ENCODE peak calls at places on chromosomes 6 and 20, in six cellular contexts. T is body of pancreas; A is pancreas; P is small intestine; V is GM23248; X is CD8-positive, alpha-beta memory T cell. H is an unnamed sample.

GRCh38 chr6:150417899-150418824 is 49.4 kb downstream of the IYD start:
- DNase-seq in V (peak; percentile 93), P (peak; percentile 84), X (peak; percentile 19), T (peak; percentile 42), A (no peak), H (no peak)

GRCh38 chr6:154995241-154996162 is at the start of gene TIAM2:
- DNase-seq in A (peak; percentile 65), P (peak; percentile 32), X (no peak), V (peak; percentile 55), T (no peak), H (no peak)

GRCh38 chr6:53666271-53666626 is 693 bp upstream of the KLHL31 start:
- DNase-seq in V (no peak), P (no peak), T (no peak), X (no peak), A (no peak), H (no peak)

GRCh38 chr6:42281570-42281969 is 63.9 kb upstream of the MRPS10 start:
- DNase-seq in X (peak; percentile 80), T (no peak), V (no peak), A (no peak), P (no peak), H (no peak)

GRCh38 chr20:10281911-10282310 is 63.3 kb downstream of the SNAP25 start:
- DNase-seq in P (no peak), T (no peak), V (no peak), X (no peak), A (no peak), H (no peak)

GRCh38 chr20:59809630-59810375 is 123.6 kb downstream of the SYCP2 start:
- DNase-seq in V (no peak), A (no peak), X (no peak), T (no peak), P (no peak), H (no peak)

GRCh38 chr6:37155394-37156312 is 14.3 kb upstream of the PIM1 start:
- DNase-seq in V (no peak), P (no peak), T (no peak), X (no peak), A (no peak), H (no peak)

GRCh38 chr6:83862776-83863471 is 3.4 kb downstream of the CYB5R4 start:
- DNase-seq in P (no peak), V (no peak), X (no peak), A (no peak), T (no peak), H (no peak)

GRCh38 chr6:148177589-148178233 is 164.9 kb upstream of the SASH1 start:
- DNase-seq in P (peak; percentile 54), X (peak; percentile 6), A (peak; percentile 88), V (peak; percentile 73), T (peak; percentile 70), H (peak; percentile 25)

GRCh38 chr20:36629719-36630340 is 16.2 kb downstream of the SLA2 start:
- DNase-seq in V (no peak), P (peak; percentile 37), A (no peak), T (no peak), X (peak; percentile 60), H (no peak)

GRCh38 chr6:87756858-87757257 is 54.8 kb upstream of the AKIRIN2 start:
- DNase-seq in X (no peak), V (peak; percentile 92), P (peak; percentile 21), T (no peak), A (no peak), H (no peak)

GRCh38 chr6:19303381-19303780 is 533.8 kb upstream of the ID4 start:
- DNase-seq in P (peak; percentile 50), X (no peak), A (no peak), T (peak; percentile 12), V (peak; percentile 16), H (no peak)

GRCh38 chr20:64131406-64131805 is 24.0 kb upstream of the NPBWR2 start:
- DNase-seq in X (no peak), P (no peak), V (peak; percentile 27), T (peak; percentile 13), A (peak; percentile 34), H (no peak)

GRCh38 chr6:39140556-39141191 is 25.7 kb upstream of the SAYSD1 start:
- DNase-seq in V (no peak), T (no peak), A (no peak), X (no peak), P (no peak), H (no peak)

GRCh38 chr20:49282584-49283171 is 4.8 kb upstream of the ZNFX1 start:
- DNase-seq in T (no peak), P (no peak), V (peak; percentile 18), X (no peak), A (no peak), H (no peak)

GRCh38 chr6:161748535-161749386 is 474.9 kb upstream of the AGPAT4 start:
- DNase-seq in A (peak; percentile 73), P (peak; percentile 43), T (peak; percentile 43), X (no peak), V (peak; percentile 25), H (no peak)

GRCh38 chr6:36933102-36933501 is 21.4 kb upstream of the PI16 start:
- DNase-seq in X (no peak), P (no peak), T (no peak), V (peak; percentile 60), A (no peak), H (no peak)

GRCh38 chr20:24164360-24164759 is 175.8 kb upstream of the GGTLC1 start:
- DNase-seq in T (no peak), P (no peak), V (peak; percentile 9), X (peak; percentile 16), A (no peak), H (no peak)

GRCh38 chr6:151056230-151056907 is 183.4 kb upstream of the AKAP12 start:
- DNase-seq in V (no peak), P (no peak), A (no peak), T (no peak), X (no peak), H (no peak)

GRCh38 chr6:53310751-53311585 is 37.8 kb downstream of the ELOVL5 start:
- DNase-seq in A (no peak), T (no peak), P (no peak), V (no peak), X (no peak), H (no peak)

GRCh38 chr20:21143194-21143890 is 17.5 kb downstream of the KIZ start:
- DNase-seq in P (no peak), T (no peak), A (no peak), V (no peak), X (no peak), H (no peak)

DNA sequence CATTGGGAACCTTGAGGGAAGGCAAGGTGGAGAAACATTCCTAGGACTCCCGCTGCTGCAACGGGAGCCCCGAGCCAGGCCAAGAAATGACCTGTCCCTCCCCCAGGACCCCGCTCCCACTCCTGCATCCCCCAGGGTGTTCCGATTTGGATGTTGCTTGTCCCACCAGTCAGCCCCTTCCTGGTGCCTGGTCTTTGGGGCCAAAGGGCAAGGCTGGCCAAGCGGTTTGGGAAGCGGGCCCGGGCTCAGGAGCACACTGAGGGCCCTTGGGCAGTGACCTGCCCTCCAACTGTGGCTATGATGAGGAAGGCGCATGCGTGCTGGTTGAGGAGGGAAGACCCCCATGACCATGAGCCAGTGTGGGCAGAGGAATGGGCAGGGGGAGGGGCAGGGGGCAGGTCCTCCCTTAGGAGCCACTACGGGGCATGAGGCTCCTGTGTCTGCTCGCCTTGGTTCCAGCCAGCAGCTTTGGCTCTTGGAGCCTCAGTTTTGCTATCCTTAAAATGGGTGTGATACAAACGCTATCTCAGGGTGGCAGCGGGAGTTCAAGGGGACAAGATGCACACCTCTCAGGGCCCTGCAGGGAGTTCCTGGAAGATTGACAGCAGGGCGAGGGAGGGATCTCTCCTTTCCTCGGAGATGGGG is 50.4 kb downstream of the RBM38 start:
- DNase-seq in V (no peak), T (no peak), A (no peak), P (no peak), X (no peak), H (no peak)
- H3K4me1 ChIP-seq in V (peaks cover 7% of the 10 kb centered on the region), T (peaks cover 50% of the 10 kb centered on the region), A (peaks cover 26% of the 10 kb centered on the region), P (peaks cover 2% of the 10 kb centered on the region), X (no peaks in the 10 kb centered on the region), H (peaks cover 83% of the 10 kb centered on the region)

DNA sequence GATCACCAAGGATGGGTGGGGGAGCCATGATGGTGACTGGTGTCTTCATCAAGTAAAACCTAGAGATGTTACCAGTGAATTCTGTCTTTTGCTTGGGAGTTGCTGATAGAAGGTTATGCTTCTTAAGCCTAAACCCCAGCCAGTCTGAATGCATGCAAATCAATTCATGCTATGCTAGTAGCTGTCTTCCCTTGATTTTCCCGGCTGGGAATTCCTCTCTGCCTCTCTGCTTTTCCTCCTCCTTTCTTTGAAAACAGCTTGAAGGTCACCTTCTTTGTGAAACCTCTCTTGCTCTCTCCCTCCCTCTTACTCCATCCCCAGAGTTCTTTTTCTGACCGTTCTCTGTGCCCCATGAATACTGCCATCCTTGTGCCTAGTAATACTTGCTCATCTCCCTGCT is 58.9 kb downstream of the TMEM200A start:
- DNase-seq in T (no peak), P (no peak), A (no peak), X (no peak), V (no peak), H (no peak)
- H3K4me1 ChIP-seq in T (no peaks in the 10 kb centered on the region), P (no peaks in the 10 kb centered on the region), A (no peaks in the 10 kb centered on the region), X (no peaks in the 10 kb centered on the region), V (peaks cover 40% of the 10 kb centered on the region), H (no peaks in the 10 kb centered on the region)

GRCh38 chr6:44223471-44224153 is at the start of gene SLC29A1:
- DNase-seq in V (peak; percentile 75), X (peak; percentile 76), A (peak; percentile 90), T (peak; percentile 77), P (peak; percentile 45), H (no peak)
- H3K4me1 ChIP-seq in V (peaks cover 21% of the 10 kb centered on the region), X (peaks cover 10% of the 10 kb centered on the region), A (peaks cover 34% of the 10 kb centered on the region), T (peaks cover 89% of the 10 kb centered on the region), P (peaks cover 5% of the 10 kb centered on the region), H (peaks cover 80% of the 10 kb centered on the region)

GRCh38 chr6:35483892-35484645 is 12.8 kb downstream of the TEAD3 start:
- DNase-seq in V (no peak), X (no peak), P (no peak), T (no peak), A (no peak), H (no peak)

GRCh38 chr6:35485402-35485877 is 11.4 kb downstream of the TEAD3 start:
- DNase-seq in P (peak; percentile 69), T (no peak), V (peak; percentile 37), A (no peak), X (no peak), H (no peak)

GRCh38 chr6:35487653-35488516 is 9.0 kb downstream of the TEAD3 start:
- DNase-seq in P (peak; percentile 51), A (no peak), V (peak; percentile 37), T (no peak), X (no peak), H (no peak)

GRCh38 chr6:35484921-35485392 is 11.9 kb downstream of the TEAD3 start:
- DNase-seq in X (no peak), A (no peak), V (peak; percentile 69), T (no peak), P (no peak), H (no peak)

DNA sequence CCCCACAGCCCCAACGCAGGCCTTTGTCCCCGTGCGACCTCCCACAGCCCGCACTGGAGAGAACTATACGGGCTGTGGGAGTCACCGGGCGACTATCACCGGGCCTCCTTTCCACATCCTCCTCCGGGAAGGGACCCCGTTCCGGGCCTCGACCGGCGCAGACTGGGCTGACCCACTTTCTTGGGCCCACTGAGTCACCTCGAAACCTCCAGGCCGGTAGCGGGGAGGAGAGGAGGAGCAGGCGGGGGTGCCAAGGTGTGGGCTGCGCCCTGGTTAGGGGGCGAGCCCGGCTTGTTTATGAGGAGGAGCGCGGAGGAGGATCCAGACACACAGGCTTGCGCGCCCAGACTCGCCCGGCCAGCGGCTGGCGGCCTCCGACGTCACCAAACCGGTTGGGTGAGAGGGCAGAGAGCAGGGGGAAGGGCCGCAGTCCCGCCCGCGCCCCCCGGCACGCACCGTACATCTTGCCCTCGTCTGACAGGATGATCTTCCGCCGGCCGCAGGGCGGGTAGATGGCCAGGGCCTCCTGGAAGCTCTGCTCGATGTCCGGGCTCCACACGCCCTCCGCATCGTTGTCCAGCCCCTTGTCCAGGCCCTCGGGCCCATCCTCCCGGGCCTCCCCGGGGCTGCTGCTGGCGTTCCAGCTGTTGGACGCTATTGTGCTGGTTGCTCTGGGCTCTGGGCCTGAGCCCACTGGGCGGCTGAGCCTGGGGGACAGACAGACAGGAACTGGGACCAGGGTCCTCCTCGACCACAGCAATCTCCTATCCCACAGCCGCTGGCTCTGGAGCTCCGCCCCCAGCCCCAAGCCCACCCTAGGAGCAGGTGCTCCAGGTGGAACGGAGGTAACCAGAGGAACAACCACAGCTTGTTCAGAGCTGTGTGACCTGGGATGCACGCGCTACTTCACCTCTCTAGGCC is 10.6 kb downstream of the TEAD3 start:
- DNase-seq in A (peak; percentile 79), X (no peak), T (peak; percentile 81), V (no peak), P (peak; percentile 83), H (no peak)
- H3K4me1 ChIP-seq in A (no peaks in the 10 kb centered on the region), X (no peaks in the 10 kb centered on the region), T (peaks cover 43% of the 10 kb centered on the region), V (peaks cover 31% of the 10 kb centered on the region), P (peaks cover 15% of the 10 kb centered on the region), H (peaks cover 54% of the 10 kb centered on the region)

H was measured in thoracic aorta.